ENCODE peak calls at places on chromosomes 7 and 10, in four cellular contexts. G is hepatocyte, L is HCT116, R is GM23338. M is an unnamed sample.
A peak's percentile ranks its signal among the peaks of the same experiment; 100 is the strongest.

GRCh38 chr10:75405201-75406143 is 3.9 kb upstream of the ZNF503 start:
- DNase-seq in G (peak; percentile 77), L (no peak), R (peak; percentile 46), M (no peak)

GRCh38 chr7:147981072-147981813 is 609.3 kb upstream of the C7orf33 start:
- DNase-seq in G (no peak), L (no peak), R (no peak), M (no peak)

GRCh38 chr7:22445140-22445722 is 54.8 kb downstream of the STEAP1B start:
- DNase-seq in G (no peak), L (no peak), R (peak; percentile 36), M (no peak)

GRCh38 chr7:1531263-1531978 is 919 bp downstream of the MAFK start:
- DNase-seq in G (peak; percentile 54), L (no peak), R (no peak), M (no peak)

GRCh38 chr7:80640841-80641240 is 2.4 kb downstream of the CD36 start:
- DNase-seq in G (no peak), L (no peak), R (no peak), M (no peak)

GRCh38 chr10:76432274-76433012 is 1001.0 kb downstream of the LRMDA start:
- DNase-seq in G (no peak), L (no peak), R (peak; percentile 54), M (peak; percentile 79)

GRCh38 chr10:102632394-102633062 is 11.8 kb upstream of the TRIM8 start:
- DNase-seq in G (peak; percentile 53), L (no peak), R (no peak), M (no peak)

GRCh38 chr10:78310481-78311080 is 276.9 kb downstream of the RPS24 start:
- DNase-seq in G (no peak), L (no peak), R (no peak), M (no peak)

GRCh38 chr10:113980408-113981087 is 63.1 kb upstream of the ADRB1 start:
- DNase-seq in G (no peak), L (no peak), R (peak; percentile 33), M (no peak)

GRCh38 chr7:7148799-7149481 is 33.4 kb upstream of the C1GALT1 start:
- DNase-seq in G (peak; percentile 59), L (no peak), R (no peak), M (peak; percentile 23)

GRCh38 chr7:129225206-129225930 is 538 bp downstream of the AHCYL2 start:
- DNase-seq in G (peak; percentile 72), L (no peak), R (peak; percentile 76), M (no peak)

GRCh38 chr10:117860823-117861222 is 185.9 kb downstream of the RAB11FIP2 start:
- DNase-seq in G (no peak), L (peak; percentile 44), R (peak; percentile 45), M (no peak)

GRCh38 chr7:7554021-7554432 is 12.7 kb upstream of the MIOS start:
- DNase-seq in G (no peak), L (no peak), R (no peak), M (no peak)

GRCh38 chr7:56046728-56047445 is 4.4 kb downstream of the PSPH start:
- DNase-seq in G (peak; percentile 73), L (no peak), R (no peak), M (no peak)

GRCh38 chr7:510061-510481 is 9.6 kb downstream of the PDGFA start:
- DNase-seq in G (no peak), L (no peak), R (no peak), M (no peak)

GRCh38 chr7:77383333-77383740 is 32.8 kb downstream of the GSAP start:
- DNase-seq in G (no peak), L (no peak), R (no peak), M (no peak)

GRCh38 chr10:24951201-24952145 is 933 bp downstream of the PRTFDC1 start:
- DNase-seq in G (peak; percentile 38), L (no peak), R (peak; percentile 86), M (no peak)

GRCh38 chr10:49611166-49611814 is 1.2 kb downstream of the SLC18A3 start:
- DNase-seq in G (no peak), L (no peak), R (peak; percentile 84), M (no peak)

GRCh38 chr7:105690286-105690915 is 109.1 kb upstream of the EFCAB10 start:
- DNase-seq in G (no peak), L (no peak), R (peak; percentile 66), M (no peak)

GRCh38 chr10:91838199-91838598 is 40.0 kb downstream of the TNKS2 start:
- DNase-seq in G (no peak), L (no peak), R (no peak), M (no peak)

GRCh38 chr7:31146026-31146425 is 93.9 kb downstream of the ADCYAP1R1 start:
- DNase-seq in G (no peak), L (no peak), R (no peak), M (no peak)

GRCh38 chr7:51660516-51660915 is 343.9 kb upstream of the COBL start:
- DNase-seq in G (no peak), L (no peak), R (no peak), M (no peak)

GRCh38 chr10:28910960-28911359 is 233.6 kb downstream of the BAMBI start:
- DNase-seq in G (no peak), L (no peak), R (no peak), M (no peak)

GRCh38 chr10:94631077-94631476 is 52.5 kb upstream of the CYP2C18 start:
- DNase-seq in G (no peak), L (no peak), R (no peak), M (no peak)

GRCh38 chr7:25087855-25088254 is 37.2 kb downstream of the CYCS start:
- DNase-seq in G (no peak), L (no peak), R (no peak), M (no peak)

GRCh38 chr7:94432799-94433198 is 38.1 kb downstream of the COL1A2 start:
- DNase-seq in G (no peak), L (no peak), R (no peak), M (no peak)

GRCh38 chr7:150631866-150632864 is at the start of gene GIMAP6:
- DNase-seq in G (no peak), L (no peak), R (no peak), M (no peak)

DNA sequence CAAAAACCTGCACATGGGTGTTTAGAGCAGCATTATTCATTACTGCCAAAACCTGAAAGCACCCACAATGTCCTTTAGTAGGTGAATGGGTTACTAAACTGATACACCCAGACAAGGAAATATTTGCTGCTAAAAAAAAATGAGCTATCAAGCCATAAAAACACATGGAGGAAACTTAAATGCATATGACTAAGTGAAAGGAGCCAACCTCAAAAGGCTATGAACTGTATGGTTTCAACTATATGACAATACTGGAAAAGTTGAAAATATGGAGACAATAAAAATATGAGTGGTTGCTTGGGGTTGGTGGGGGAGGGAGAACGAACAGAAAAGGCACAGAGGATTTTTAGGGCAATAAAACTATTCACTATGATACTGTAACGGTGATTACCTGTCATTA is 291.0 kb downstream of the TNS3 start:
- DNase-seq in G (no peak), L (no peak), R (no peak), M (no peak)
- H3K27ac ChIP-seq in G (no peak overlapping the region), L (no peak overlapping the region), R (no peak overlapping the region), M (peak overlapping the region; percentile 58)

DNA sequence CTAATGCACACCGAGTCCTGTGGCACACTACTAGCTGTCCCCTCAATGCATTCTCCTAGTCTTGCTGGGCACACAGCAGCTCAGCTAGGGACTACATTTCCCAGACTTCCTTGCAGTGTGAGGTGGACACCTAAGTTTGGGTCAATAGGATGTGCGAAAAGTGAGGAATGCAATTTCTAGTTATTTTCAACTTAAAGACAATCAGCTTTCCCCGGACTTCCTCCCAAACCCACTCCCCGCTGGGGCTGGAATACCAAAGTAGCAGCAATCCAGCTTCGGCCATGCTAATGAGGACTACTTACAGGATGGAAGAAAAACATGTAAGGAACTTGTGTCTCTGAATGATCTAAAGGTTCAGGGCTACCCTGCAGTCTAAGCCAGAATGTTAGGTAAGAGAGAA is 286.4 kb upstream of the LRRN3 start:
- DNase-seq in G (no peak), L (no peak), R (peak; percentile 84), M (no peak)
- H3K9me2 ChIP-seq in G (no peaks in the 10 kb centered on the region), L (no peaks in the 10 kb centered on the region), R (peaks cover 4% of the 10 kb centered on the region), M (no peaks in the 10 kb centered on the region)

DNA sequence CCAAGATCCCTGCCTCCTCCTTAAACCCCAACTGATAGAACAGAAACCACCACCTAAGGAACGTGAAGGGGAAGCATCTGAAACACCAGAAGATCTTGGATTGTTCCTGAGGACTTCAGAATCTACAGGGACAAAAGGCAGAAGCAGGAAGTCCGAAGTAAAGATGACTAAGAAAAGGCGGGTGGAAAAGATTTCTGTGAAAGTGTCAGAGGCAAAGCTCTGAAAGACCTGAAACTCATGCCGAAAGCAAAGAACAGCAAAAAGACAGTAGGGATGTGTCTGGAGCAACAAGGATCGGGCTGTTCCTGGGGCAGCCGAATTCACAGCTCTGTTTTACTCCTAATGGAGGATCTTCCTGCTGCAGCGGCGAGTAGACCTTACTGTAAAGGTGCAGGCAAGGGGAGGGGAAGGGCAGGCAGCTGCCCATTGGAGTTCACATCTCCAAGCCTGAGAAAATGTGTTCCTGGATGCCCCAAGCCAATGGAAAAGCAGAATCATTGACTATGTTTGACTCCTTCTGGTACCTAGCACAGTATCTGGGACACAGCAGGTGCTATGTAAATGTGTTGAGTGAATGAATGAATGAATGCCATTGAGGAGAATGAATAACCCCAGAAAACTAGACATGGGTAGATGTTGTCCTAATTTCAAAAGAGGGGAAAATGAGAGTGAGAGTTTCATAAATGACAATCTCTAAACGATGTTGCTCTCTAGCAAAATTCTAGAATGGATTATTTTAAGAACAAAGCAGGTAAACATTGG is 40.4 kb downstream of the PDIA4 start:
- DNase-seq in G (peak; percentile 44), L (no peak), R (peak; percentile 46), M (peak; percentile 46)
- H3K27ac ChIP-seq in G (peak overlapping the region; percentile 68), L (peak overlapping the region; percentile 54), R (peak overlapping the region; percentile 96), M (peak overlapping the region; percentile 78)

GRCh38 chr10:30755474-30755873 is 125.9 kb upstream of the LYZL2 start:
- DNase-seq in G (peak; percentile 28), L (no peak), R (no peak), M (no peak)
- H3K9me2 ChIP-seq in G (no peaks in the 10 kb centered on the region), L (no peaks in the 10 kb centered on the region), R (no peaks in the 10 kb centered on the region), M (no peaks in the 10 kb centered on the region)

GRCh38 chr10:47299611-47299988 is 397 bp upstream of the GDF10 start:
- DNase-seq in G (no peak), L (no peak), R (no peak), M (no peak)

GRCh38 chr10:47301833-47302232 is 1.8 kb downstream of the GDF10 start:
- DNase-seq in G (no peak), L (no peak), R (no peak), M (no peak)

GRCh38 chr10:47297796-47298540 is 2.0 kb upstream of the GDF10 start:
- DNase-seq in G (no peak), L (no peak), R (no peak), M (no peak)

GRCh38 chr10:47298730-47299129 is 1.3 kb upstream of the GDF10 start:
- DNase-seq in G (no peak), L (no peak), R (no peak), M (no peak)

GRCh38 chr10:47299989-47300931 is at the start of gene GDF10:
- DNase-seq in G (peak; percentile 47), L (no peak), R (peak; percentile 66), M (no peak)
- H3K27ac ChIP-seq in G (no peak within 1 kb of the TSS), L (no peak within 1 kb of the TSS), R (no peak within 1 kb of the TSS), M (no peak within 1 kb of the TSS)

GRCh38 chr7:107318523-107319160 is 149.8 kb downstream of the HBP1 start:
- DNase-seq in G (peak; percentile 9), L (no peak), R (no peak), M (no peak)

GRCh38 chr7:107322015-107322414 is 147.8 kb upstream of the GPR22 start:
- DNase-seq in G (no peak), L (no peak), R (no peak), M (no peak)

GRCh38 chr7:107321611-107322010 is 148.2 kb upstream of the GPR22 start:
- DNase-seq in G (no peak), L (no peak), R (no peak), M (no peak)

GRCh38 chr7:107315821-107316220 is 147.0 kb downstream of the HBP1 start:
- DNase-seq in G (no peak), L (no peak), R (no peak), M (no peak)

GRCh38 chr7:107319724-107320228 is 150.1 kb upstream of the GPR22 start:
- DNase-seq in G (no peak), L (no peak), R (no peak), M (no peak)
- H3K9me2 ChIP-seq in G (no peaks in the 10 kb centered on the region), L (no peaks in the 10 kb centered on the region), R (no peaks in the 10 kb centered on the region), M (no peaks in the 10 kb centered on the region)